ENCODE peak calls at places on chromosomes 1 and 21, in ten cellular contexts. U is WTC11; A is IMR-90; J is sigmoid colon; Y is fibroblast of mammary gland; O is foreskin fibroblast; S is CD8-positive, alpha-beta T cell; P is AG04449; L is astrocyte of the cerebellum; R is RWPE1. D is an unnamed sample.

GRCh38 chr1:107776898-107777663 is 187.9 kb downstream of the VAV3 start:
- DNase-seq in U (no peak), A (no peak), J (no peak), Y (no peak), O (no peak), S (no peak), P (no peak), L (no peak), R (no peak), D (no peak)

GRCh38 chr1:234877761-234878160 is 250.9 kb downstream of the TOMM20 start:
- DNase-seq in U (no peak), A (no peak), J (peak; percentile 37), Y (no peak), O (no peak), S (no peak), P (no peak), L (no peak), R (no peak), D (no peak)

GRCh38 chr1:2019162-2019542 is at the start of gene GABRD:
- DNase-seq in U (peak; percentile 51), A (no peak), J (no peak), Y (no peak), O (peak; percentile 31), S (no peak), P (no peak), L (no peak), R (peak; percentile 63), D (no peak)

GRCh38 chr21:45330075-45330781 is 42.5 kb upstream of the POFUT2 start:
- DNase-seq in U (no peak), A (peak; percentile 88), J (peak; percentile 81), Y (peak; percentile 80), O (peak; percentile 90), S (no peak), P (peak; percentile 71), L (peak; percentile 71), R (peak; percentile 53), D (peak; percentile 40)

GRCh38 chr1:165871311-165872067 is 44.1 kb downstream of the UCK2 start:
- DNase-seq in U (peak; percentile 49), A (peak; percentile 54), J (no peak), Y (peak; percentile 53), O (no peak), S (peak; percentile 44), P (no peak), L (peak; percentile 55), R (no peak), D (no peak)

GRCh38 chr1:235417101-235417697 is 50.0 kb downstream of the TBCE start:
- DNase-seq in U (peak; percentile 69), A (peak; percentile 86), J (peak; percentile 69), Y (peak; percentile 86), O (peak; percentile 89), S (peak; percentile 64), P (peak; percentile 62), L (peak; percentile 79), R (peak; percentile 76), D (peak; percentile 47)

GRCh38 chr1:39333296-39333695 is 128.8 kb downstream of the MACF1 start:
- DNase-seq in U (no peak), A (peak; percentile 29), J (peak; percentile 74), Y (peak; percentile 33), O (peak; percentile 15), S (no peak), P (no peak), L (no peak), R (no peak), D (no peak)

GRCh38 chr1:54337928-54338327 is 68.3 kb downstream of the SSBP3 start:
- DNase-seq in U (no peak), A (peak; percentile 78), J (no peak), Y (no peak), O (peak; percentile 34), S (no peak), P (no peak), L (no peak), R (no peak), D (no peak)

GRCh38 chr1:167077868-167078210 is 12.3 kb downstream of the GPA33 start:
- DNase-seq in U (no peak), A (no peak), J (no peak), Y (no peak), O (no peak), S (no peak), P (no peak), L (no peak), R (no peak), D (no peak)

DNA sequence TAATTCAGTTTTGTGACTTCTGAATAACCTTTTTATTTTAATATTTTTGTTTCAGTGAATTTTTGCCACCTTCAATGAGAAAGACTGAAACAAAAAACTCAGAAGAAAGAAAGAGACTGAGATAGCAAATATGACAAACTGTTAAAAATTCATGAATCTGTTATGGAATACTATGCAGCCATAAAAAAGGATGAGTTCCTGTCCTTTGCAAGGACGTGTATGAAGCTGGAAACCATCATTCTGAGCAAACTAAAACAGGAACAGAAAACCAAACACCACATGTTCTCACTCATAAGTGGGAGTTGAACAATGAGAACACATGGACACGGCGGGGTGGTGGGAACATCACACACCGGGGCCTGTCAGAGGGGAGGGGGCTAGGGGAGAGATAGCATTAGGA is 193.4 kb upstream of the FGGY start:
- DNase-seq in U (no peak), A (no peak), J (no peak), Y (no peak), O (no peak), S (no peak), P (no peak), L (no peak), R (no peak), D (no peak)
- TF ChIP-seq CTCF in U (no peak), A (no peak), J (no peak), Y (no peak), O (no peak), S (no peak), P (no peak), L (no peak), R (no peak), D (no peak)

DNA sequence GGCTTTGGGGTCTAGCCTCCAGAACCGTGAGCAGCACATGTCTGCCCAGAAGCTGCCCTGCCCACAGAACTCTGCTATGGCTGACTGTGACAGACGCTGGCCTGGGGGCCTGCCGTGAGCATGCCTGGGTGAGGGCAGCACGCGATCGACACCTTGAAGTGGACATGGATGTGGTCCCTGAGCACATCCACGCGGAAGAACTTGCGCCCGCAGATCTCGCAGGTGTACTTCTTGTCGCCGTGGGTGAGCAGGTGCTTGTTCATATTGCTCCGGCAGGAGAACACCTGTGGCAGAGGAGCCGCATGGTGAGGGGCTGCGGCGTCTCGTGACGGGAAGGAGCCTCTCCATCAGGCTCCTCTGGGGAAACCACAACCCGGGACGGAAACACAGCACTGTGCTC is 56.0 kb downstream of the PRDM15 start:
- DNase-seq in U (no peak), A (no peak), J (peak; percentile 57), Y (no peak), O (no peak), S (no peak), P (no peak), L (no peak), R (no peak), D (no peak)
- TF ChIP-seq CTCF in U (no peak), A (no peak), J (no peak), Y (no peak), O (no peak), S (no peak), P (no peak), L (no peak), R (no peak), D (no peak)

DNA sequence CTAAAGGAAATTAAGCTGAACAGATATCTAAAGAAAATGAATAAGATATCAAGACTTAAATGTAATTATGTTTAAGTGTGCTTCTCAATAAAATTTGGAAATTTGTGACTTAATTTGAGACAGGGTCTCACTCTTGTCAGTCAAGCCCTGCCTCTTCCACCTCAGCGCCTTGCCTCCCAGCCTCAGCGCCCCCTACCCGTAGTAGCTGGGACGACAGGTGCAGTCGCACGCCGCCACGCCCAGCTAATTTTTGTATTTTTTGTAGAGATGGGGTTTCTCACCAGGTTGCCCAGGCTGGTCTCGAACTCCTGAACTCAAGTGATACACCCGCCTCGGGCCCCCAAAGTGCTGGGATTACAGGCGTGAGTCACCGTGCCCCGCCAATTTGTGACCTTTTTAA is 117.0 kb downstream of the CLEC20A start:
- DNase-seq in U (peak; percentile 80), A (no peak), J (no peak), Y (no peak), O (no peak), S (no peak), P (no peak), L (no peak), R (no peak), D (no peak)
- TF ChIP-seq CTCF in U (peak; percentile 88), A (no peak), J (no peak), Y (peak; percentile 29), O (no peak), S (no peak), P (peak; percentile 26), L (peak; percentile 27), R (no peak), D (peak; percentile 43)

DNA sequence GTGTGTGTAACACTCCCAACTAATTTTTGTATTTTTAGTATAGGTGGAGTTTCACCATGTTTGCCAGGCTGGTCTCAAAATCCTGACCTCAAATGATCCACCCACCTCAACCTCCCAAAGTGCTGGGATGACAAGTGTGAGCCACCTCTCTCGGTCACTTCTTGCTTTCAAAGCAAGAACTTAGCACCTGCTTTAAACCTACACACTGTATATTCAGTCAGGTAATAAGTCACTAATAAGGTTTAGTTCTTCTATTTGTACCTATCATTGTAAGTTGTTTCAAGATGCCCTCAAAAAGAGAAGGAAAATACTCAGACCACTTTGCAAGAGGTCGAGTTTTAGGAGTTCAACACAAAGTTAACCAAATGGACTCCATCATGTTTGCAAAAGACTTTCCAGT is 431.3 kb downstream of the MRPL39 start:
- DNase-seq in U (no peak), A (no peak), J (no peak), Y (no peak), O (no peak), S (no peak), P (no peak), L (no peak), R (no peak), D (no peak)
- TF ChIP-seq CTCF in U (no peak), A (no peak), J (no peak), Y (no peak), O (no peak), S (no peak), P (no peak), L (no peak), R (no peak), D (no peak)

DNA sequence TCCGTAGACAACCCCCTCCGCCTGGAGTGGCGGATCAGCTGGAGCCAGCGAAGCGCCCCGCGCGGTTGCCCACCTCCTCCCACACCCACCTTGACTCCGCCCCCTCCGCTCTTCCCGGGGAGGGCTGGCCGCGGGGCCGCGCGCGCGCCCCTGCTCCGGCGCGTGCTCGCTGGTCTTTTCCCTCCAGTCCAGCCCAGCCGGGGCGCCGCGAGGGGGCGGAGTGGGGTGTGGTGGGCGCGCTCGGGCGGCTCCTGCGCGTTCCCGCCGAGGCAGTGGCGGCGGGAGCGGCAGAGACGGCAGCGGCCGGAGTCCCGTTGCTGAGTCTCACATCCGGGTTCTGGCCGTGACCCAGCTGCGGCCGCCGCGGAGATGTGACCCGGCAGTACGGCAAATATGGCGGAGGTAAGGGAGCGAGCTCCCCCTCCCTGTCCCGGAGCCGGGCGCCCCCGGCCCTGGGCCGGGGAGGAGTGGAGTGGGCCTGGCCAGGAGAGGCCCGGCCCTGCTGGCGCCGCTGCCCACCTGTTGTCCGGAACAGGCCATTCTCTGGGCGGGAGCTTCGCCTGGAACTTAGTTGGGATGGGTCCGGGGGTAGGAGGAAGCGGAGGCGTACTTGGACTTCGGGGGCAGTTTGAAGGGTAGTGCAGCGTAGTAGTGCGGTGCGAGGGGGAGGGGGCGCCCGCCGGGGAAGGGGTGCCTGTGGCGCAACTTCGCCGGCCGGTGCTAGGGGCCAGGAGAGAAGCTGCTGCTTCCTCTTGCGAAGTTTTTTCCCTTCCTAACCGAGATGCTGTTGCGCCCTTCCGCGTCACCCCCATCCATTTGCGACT is 5.4 kb downstream of the MIER1 start:
- DNase-seq in U (peak; percentile 96), A (peak; percentile 89), J (peak; percentile 97), Y (peak; percentile 88), O (peak; percentile 99), S (peak; percentile 95), P (no peak), L (peak; percentile 80), R (peak; percentile 71), D (peak; percentile 96)
- TF ChIP-seq CTCF in U (no peak), A (peak; percentile 38), J (no peak), Y (no peak), O (peak; percentile 20), S (peak; percentile 17), P (peak; percentile 24), L (peak; percentile 26), R (peak; percentile 33), D (peak; percentile 37)

D was measured in progenitor cell of endocrine pancreas.